ENCODE peak calls at places on chromosomes 16 and 17, in six cellular contexts. V is effector memory CD8-positive, alpha-beta T cell; U is spleen; F is T-helper 1 cell; Q is Ammon's horn; P is AG09309. S is an unnamed sample.

GRCh38 chr17:71902931-71903506 is 217.8 kb upstream of the SOX9 start:
- DNase-seq in V (no peak), U (no peak), F (no peak), Q (no peak), P (no peak), S (no peak)

GRCh38 chr17:61946359-61946758 is 18.6 kb upstream of the INTS2 start:
- DNase-seq in V (no peak), U (no peak), F (no peak), Q (no peak), P (no peak), S (no peak)

GRCh38 chr17:44444735-44445105 is 55.3 kb upstream of the ITGA2B start:
- DNase-seq in V (no peak), U (no peak), F (no peak), Q (no peak), P (no peak), S (peak; percentile 85)

GRCh38 chr17:43966276-43966675 is 12.5 kb upstream of the PYY start:
- DNase-seq in V (no peak), U (no peak), F (no peak), Q (no peak), P (no peak), S (no peak)

GRCh38 chr17:8855477-8856204 is 11.8 kb downstream of the PIK3R6 start:
- DNase-seq in V (no peak), U (no peak), F (no peak), Q (peak; percentile 35), P (no peak), S (no peak)

GRCh38 chr16:85019659-85020245 is 7.8 kb upstream of the KIAA0513 start:
- DNase-seq in V (no peak), U (peak; percentile 24), F (no peak), Q (no peak), P (no peak), S (no peak)

GRCh38 chr17:5943991-5944390 is 126.2 kb upstream of the WSCD1 start:
- DNase-seq in V (no peak), U (no peak), F (no peak), Q (no peak), P (no peak), S (no peak)

GRCh38 chr17:40582328-40582901 is 17.1 kb upstream of the CCR7 start:
- DNase-seq in V (no peak), U (peak; percentile 97), F (peak; percentile 56), Q (no peak), P (no peak), S (no peak)

GRCh38 chr17:8889458-8890210 is 22.2 kb upstream of the PIK3R6 start:
- DNase-seq in V (no peak), U (no peak), F (no peak), Q (no peak), P (no peak), S (no peak)

GRCh38 chr17:77736721-77737120 is 221.8 kb upstream of the TNRC6C start:
- DNase-seq in V (no peak), U (no peak), F (no peak), Q (no peak), P (no peak), S (no peak)

GRCh38 chr17:81391964-81392908 is 3.0 kb upstream of the BAHCC1 start:
- DNase-seq in V (no peak), U (no peak), F (no peak), Q (no peak), P (no peak), S (peak; percentile 81)

GRCh38 chr16:49345829-49346228 is 27.8 kb upstream of the C16orf78 start:
- DNase-seq in V (no peak), U (no peak), F (no peak), Q (no peak), P (no peak), S (no peak)

GRCh38 chr16:75289189-75289588 is 37.8 kb upstream of the BCAR1 start:
- DNase-seq in V (no peak), U (no peak), F (no peak), Q (no peak), P (no peak), S (peak; percentile 73)

GRCh38 chr16:89534147-89534788 is 26.1 kb downstream of the SPG7 start:
- DNase-seq in V (no peak), U (no peak), F (peak; percentile 25), Q (peak; percentile 77), P (peak; percentile 17), S (peak; percentile 52)

GRCh38 chr16:19808061-19808621 is 76.5 kb downstream of the GPRC5B start:
- DNase-seq in V (no peak), U (no peak), F (no peak), Q (peak; percentile 59), P (no peak), S (no peak)